ENCODE peak calls at places on chromosomes 7 and 10, in six cellular contexts. One of them, this sample, is unnamed.

GRCh38 chr7:75650671-75651070 is 88.1 kb downstream of the HIP1 start:
- DNase-seq in head of caudate nucleus: no peak
- DNase-seq in amniotic epithelial cell: no peak
- DNase-seq in type B pancreatic cell: no peak
- DNase-seq in T-cell: no peak
- DNase-seq in posterior vena cava: peak; percentile 85
- DNase-seq in this sample: peak; percentile 64

GRCh38 chr10:34254596-34254995 is 560.5 kb downstream of the PARD3 start:
- DNase-seq in head of caudate nucleus: no peak
- DNase-seq in amniotic epithelial cell: peak; percentile 80
- DNase-seq in type B pancreatic cell: no peak
- DNase-seq in T-cell: no peak
- DNase-seq in posterior vena cava: no peak
- DNase-seq in this sample: peak; percentile 50

GRCh38 chr7:42087616-42088015 is 149.4 kb downstream of the GLI3 start:
- DNase-seq in head of caudate nucleus: no peak
- DNase-seq in amniotic epithelial cell: no peak
- DNase-seq in type B pancreatic cell: no peak
- DNase-seq in T-cell: no peak
- DNase-seq in posterior vena cava: no peak
- DNase-seq in this sample: no peak

GRCh38 chr10:88990528-88991160 is at the start of gene FAS:
- DNase-seq in head of caudate nucleus: peak; percentile 59
- DNase-seq in amniotic epithelial cell: peak; percentile 73
- DNase-seq in type B pancreatic cell: peak; percentile 70
- DNase-seq in T-cell: peak; percentile 74
- DNase-seq in posterior vena cava: peak; percentile 93
- DNase-seq in this sample: peak; percentile 86

GRCh38 chr7:78514653-78515052 is 716.1 kb downstream of the PHTF2 start:
- DNase-seq in head of caudate nucleus: no peak
- DNase-seq in amniotic epithelial cell: no peak
- DNase-seq in type B pancreatic cell: no peak
- DNase-seq in T-cell: no peak
- DNase-seq in posterior vena cava: no peak
- DNase-seq in this sample: no peak

GRCh38 chr10:118356628-118357027 is 14.5 kb upstream of the FAM204A start:
- DNase-seq in head of caudate nucleus: no peak
- DNase-seq in amniotic epithelial cell: no peak
- DNase-seq in type B pancreatic cell: no peak
- DNase-seq in T-cell: no peak
- DNase-seq in posterior vena cava: no peak
- DNase-seq in this sample: no peak

GRCh38 chr7:18239212-18239611 is 211.6 kb upstream of the PRPS1L1 start:
- DNase-seq in head of caudate nucleus: no peak
- DNase-seq in amniotic epithelial cell: no peak
- DNase-seq in type B pancreatic cell: no peak
- DNase-seq in T-cell: no peak
- DNase-seq in posterior vena cava: no peak
- DNase-seq in this sample: no peak

GRCh38 chr7:76054129-76055120 is 6.5 kb downstream of the MDH2 start:
- DNase-seq in head of caudate nucleus: no peak
- DNase-seq in amniotic epithelial cell: peak; percentile 93
- DNase-seq in type B pancreatic cell: no peak
- DNase-seq in T-cell: no peak
- DNase-seq in posterior vena cava: no peak
- DNase-seq in this sample: no peak

GRCh38 chr7:41492603-41493002 is 210.3 kb downstream of the INHBA start:
- DNase-seq in head of caudate nucleus: no peak
- DNase-seq in amniotic epithelial cell: no peak
- DNase-seq in type B pancreatic cell: no peak
- DNase-seq in T-cell: no peak
- DNase-seq in posterior vena cava: no peak
- DNase-seq in this sample: no peak

This sample was measured in colonic mucosa.